ENCODE peak calls at places on chromosomes 4 and X, in five cellular contexts. One of them, this sample, is unnamed.
A peak's percentile ranks its signal among the peaks of the same experiment; 100 is the strongest.

GRCh38 chr4:69984030-69984443 is 11.7 kb upstream of the STATH start:
- DNase-seq in IMR-90: no peak
- DNase-seq in mesenchymal stem cell: no peak
- DNase-seq in neuronal stem cell: no peak
- DNase-seq in H9: no peak
- DNase-seq in this sample: no peak

GRCh38 chrX:2183193-2183725 is 317.5 kb downstream of the DHRSX start:
- DNase-seq in H9: no peak
- DNase-seq in mesenchymal stem cell: no peak
- DNase-seq in neuronal stem cell: no peak
- DNase-seq in IMR-90: no peak
- DNase-seq in this sample: peak; percentile 53

GRCh38 chr4:105436414-105436813 is 37.4 kb downstream of the PPA2 start:
- DNase-seq in IMR-90: no peak
- DNase-seq in neuronal stem cell: no peak
- DNase-seq in H9: no peak
- DNase-seq in mesenchymal stem cell: no peak
- DNase-seq in this sample: no peak

GRCh38 chrX:39152106-39152649 is 350.9 kb downstream of the MID1IP1 start:
- DNase-seq in H9: peak; percentile 76
- DNase-seq in IMR-90: no peak
- DNase-seq in neuronal stem cell: peak; percentile 18
- DNase-seq in mesenchymal stem cell: peak; percentile 12
- DNase-seq in this sample: peak; percentile 90

GRCh38 chr4:534576-535151 is 35.7 kb downstream of the PIGG start:
- DNase-seq in IMR-90: no peak
- DNase-seq in H9: no peak
- DNase-seq in neuronal stem cell: no peak
- DNase-seq in mesenchymal stem cell: no peak
- DNase-seq in this sample: no peak

GRCh38 chr4:48109413-48110263 is 24.4 kb downstream of the TXK start:
- DNase-seq in mesenchymal stem cell: peak; percentile 46
- DNase-seq in neuronal stem cell: no peak
- DNase-seq in IMR-90: peak; percentile 40
- DNase-seq in H9: no peak
- DNase-seq in this sample: peak; percentile 83

GRCh38 chr4:675036-675804 is 878 bp downstream of the MYL5 start:
- DNase-seq in IMR-90: no peak
- DNase-seq in H9: peak; percentile 31
- DNase-seq in mesenchymal stem cell: no peak
- DNase-seq in neuronal stem cell: no peak
- DNase-seq in this sample: no peak

GRCh38 chrX:66074920-66075879 is 35.3 kb upstream of the VSIG4 start:
- DNase-seq in mesenchymal stem cell: no peak
- DNase-seq in H9: no peak
- DNase-seq in IMR-90: no peak
- DNase-seq in neuronal stem cell: no peak
- DNase-seq in this sample: no peak

GRCh38 chr4:186534056-186534455 is 21.3 kb downstream of the MTNR1A start:
- DNase-seq in H9: no peak
- DNase-seq in mesenchymal stem cell: no peak
- DNase-seq in neuronal stem cell: no peak
- DNase-seq in IMR-90: no peak
- DNase-seq in this sample: no peak

GRCh38 chr4:150586162-150586561 is 4.2 kb downstream of the MAB21L2 start:
- DNase-seq in neuronal stem cell: no peak
- DNase-seq in H9: no peak
- DNase-seq in IMR-90: no peak
- DNase-seq in mesenchymal stem cell: no peak
- DNase-seq in this sample: no peak

GRCh38 chr4:15809058-15809457 is 30.9 kb downstream of the CD38 start:
- DNase-seq in IMR-90: no peak
- DNase-seq in mesenchymal stem cell: peak; percentile 13
- DNase-seq in H9: no peak
- DNase-seq in neuronal stem cell: no peak
- DNase-seq in this sample: no peak

GRCh38 chr4:180757927-180758326 is 1485.3 kb upstream of the TENM3 start:
- DNase-seq in IMR-90: no peak
- DNase-seq in neuronal stem cell: no peak
- DNase-seq in mesenchymal stem cell: no peak
- DNase-seq in H9: no peak
- DNase-seq in this sample: peak; percentile 23

GRCh38 chr4:184416913-184417734 is 57.2 kb downstream of the IRF2 start:
- DNase-seq in IMR-90: peak; percentile 14
- DNase-seq in neuronal stem cell: no peak
- DNase-seq in mesenchymal stem cell: peak; percentile 52
- DNase-seq in H9: no peak
- DNase-seq in this sample: no peak

GRCh38 chr4:137387924-137388323 is 144.4 kb downstream of the PCDH18 start:
- DNase-seq in H9: no peak
- DNase-seq in neuronal stem cell: no peak
- DNase-seq in mesenchymal stem cell: peak; percentile 15
- DNase-seq in IMR-90: peak; percentile 85
- DNase-seq in this sample: no peak

GRCh38 chr4:42350611-42351182 is 46.6 kb upstream of the SHISA3 start:
- DNase-seq in H9: no peak
- DNase-seq in mesenchymal stem cell: no peak
- DNase-seq in neuronal stem cell: no peak
- DNase-seq in IMR-90: no peak
- DNase-seq in this sample: no peak

GRCh38 chr4:53818112-53818511 is 226.8 kb upstream of the LNX1 start:
- DNase-seq in H9: no peak
- DNase-seq in IMR-90: peak; percentile 47
- DNase-seq in neuronal stem cell: no peak
- DNase-seq in mesenchymal stem cell: peak; percentile 74
- DNase-seq in this sample: no peak

GRCh38 chr4:152817331-152817730 is 37.6 kb downstream of the ARFIP1 start:
- DNase-seq in mesenchymal stem cell: no peak
- DNase-seq in neuronal stem cell: no peak
- DNase-seq in H9: no peak
- DNase-seq in IMR-90: peak; percentile 6
- DNase-seq in this sample: no peak

GRCh38 chrX:152895724-152896420 is 2.0 kb upstream of the ZNF185 start:
- DNase-seq in mesenchymal stem cell: no peak
- DNase-seq in IMR-90: no peak
- DNase-seq in neuronal stem cell: no peak
- DNase-seq in H9: no peak
- DNase-seq in this sample: no peak

GRCh38 chrX:107445146-107445545 is 4.3 kb upstream of the FRMPD3 start:
- DNase-seq in neuronal stem cell: no peak
- DNase-seq in IMR-90: no peak
- DNase-seq in H9: no peak
- DNase-seq in mesenchymal stem cell: no peak
- DNase-seq in this sample: no peak

GRCh38 chr4:159719531-159719930 is 616.7 kb downstream of the RAPGEF2 start:
- DNase-seq in mesenchymal stem cell: no peak
- DNase-seq in IMR-90: no peak
- DNase-seq in H9: no peak
- DNase-seq in neuronal stem cell: no peak
- DNase-seq in this sample: no peak

DNA sequence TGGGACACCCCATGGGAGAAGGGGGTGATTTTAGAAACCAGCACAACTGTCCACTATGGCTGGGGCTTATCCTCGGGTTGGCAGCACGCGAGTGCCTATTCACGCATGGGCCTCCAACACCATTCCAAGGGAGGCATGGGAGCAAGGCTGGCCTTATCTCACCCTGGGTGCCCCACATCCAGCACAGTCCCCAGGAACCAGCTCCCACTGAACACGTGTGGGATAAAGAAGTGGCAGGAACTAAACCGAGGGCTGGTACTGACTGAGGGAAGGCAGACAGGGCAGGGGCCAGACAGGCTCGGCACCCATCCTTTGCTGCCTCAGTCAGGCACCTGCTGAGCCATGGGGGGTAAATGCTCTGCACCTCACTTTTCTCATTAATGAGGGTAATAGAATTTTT is 43.7 kb upstream of the GPR78 start:
- DNase-seq in neuronal stem cell: no peak
- DNase-seq in mesenchymal stem cell: no peak
- DNase-seq in H9: no peak
- DNase-seq in IMR-90: no peak
- DNase-seq in this sample: no peak
- H3K79me1 ChIP-seq in neuronal stem cell: no peaks in the 10 kb centered on the region
- H3K79me1 ChIP-seq in mesenchymal stem cell: no peaks in the 10 kb centered on the region
- H3K79me1 ChIP-seq in H9: no peaks in the 10 kb centered on the region
- H3K79me1 ChIP-seq in IMR-90: no peaks in the 10 kb centered on the region
- H3K79me1 ChIP-seq in this sample: no peaks in the 10 kb centered on the region

GRCh38 chr4:8532245-8532781 is 47.9 kb upstream of the GPR78 start:
- DNase-seq in H9: no peak
- DNase-seq in IMR-90: no peak
- DNase-seq in mesenchymal stem cell: no peak
- DNase-seq in neuronal stem cell: no peak
- DNase-seq in this sample: peak; percentile 80
- H3K79me1 ChIP-seq in H9: no peaks in the 10 kb centered on the region
- H3K79me1 ChIP-seq in IMR-90: no peaks in the 10 kb centered on the region
- H3K79me1 ChIP-seq in mesenchymal stem cell: no peaks in the 10 kb centered on the region
- H3K79me1 ChIP-seq in neuronal stem cell: no peaks in the 10 kb centered on the region
- H3K79me1 ChIP-seq in this sample: no peaks in the 10 kb centered on the region

GRCh38 chr4:57055873-57056272 is 54.3 kb downstream of the IGFBP7 start:
- DNase-seq in IMR-90: no peak
- DNase-seq in neuronal stem cell: no peak
- DNase-seq in mesenchymal stem cell: peak; percentile 78
- DNase-seq in H9: no peak
- DNase-seq in this sample: no peak
- H3K79me1 ChIP-seq in IMR-90: peaks cover 86% of the 10 kb centered on the region
- H3K79me1 ChIP-seq in neuronal stem cell: no peaks in the 10 kb centered on the region
- H3K79me1 ChIP-seq in mesenchymal stem cell: no peaks in the 10 kb centered on the region
- H3K79me1 ChIP-seq in H9: no peaks in the 10 kb centered on the region
- H3K79me1 ChIP-seq in this sample: no peaks in the 10 kb centered on the region

DNA sequence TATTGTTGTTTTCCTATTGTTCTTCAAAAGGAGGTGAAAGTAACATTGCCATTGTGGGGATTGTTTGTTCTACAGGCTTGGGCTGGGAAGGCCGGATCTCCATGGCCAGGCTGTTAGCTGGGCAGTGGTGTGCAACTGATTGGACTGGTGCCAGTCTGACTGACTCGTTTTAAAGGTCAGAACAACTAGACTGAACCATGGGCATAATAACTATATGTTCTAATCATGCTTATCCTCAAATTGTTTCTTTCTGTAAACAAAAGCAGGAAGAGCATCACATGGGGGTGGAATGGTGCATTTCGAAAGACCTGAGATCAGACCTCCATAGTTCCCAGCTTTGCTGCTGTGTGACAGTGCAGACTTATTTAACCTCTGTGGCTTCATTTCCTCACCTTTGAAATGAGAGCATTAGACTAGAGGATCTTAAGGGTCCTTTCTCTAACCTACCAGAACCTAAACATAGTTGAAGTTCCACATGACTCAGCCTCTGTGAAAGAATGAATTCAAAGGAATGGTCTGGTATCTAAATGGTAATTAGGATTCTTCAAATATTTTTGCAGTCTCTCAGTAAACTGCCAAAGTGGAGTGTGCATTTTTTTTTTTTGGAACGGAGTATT is 66.7 kb upstream of the PGRMC2 start:
- DNase-seq in H9: no peak
- DNase-seq in neuronal stem cell: peak; percentile 11
- DNase-seq in IMR-90: peak; percentile 97
- DNase-seq in mesenchymal stem cell: peak; percentile 95
- DNase-seq in this sample: peak; percentile 88
- H3K79me1 ChIP-seq in H9: no peaks in the 10 kb centered on the region
- H3K79me1 ChIP-seq in neuronal stem cell: no peaks in the 10 kb centered on the region
- H3K79me1 ChIP-seq in IMR-90: peaks cover 20% of the 10 kb centered on the region
- H3K79me1 ChIP-seq in mesenchymal stem cell: peaks cover 4% of the 10 kb centered on the region
- H3K79me1 ChIP-seq in this sample: no peaks in the 10 kb centered on the region

GRCh38 chr4:110120506-110120905 is 77.9 kb downstream of the ELOVL6 start:
- DNase-seq in mesenchymal stem cell: no peak
- DNase-seq in neuronal stem cell: no peak
- DNase-seq in H9: no peak
- DNase-seq in IMR-90: no peak
- DNase-seq in this sample: peak; percentile 87
- H3K79me1 ChIP-seq in mesenchymal stem cell: peaks cover 9% of the 10 kb centered on the region
- H3K79me1 ChIP-seq in neuronal stem cell: peaks cover 2% of the 10 kb centered on the region
- H3K79me1 ChIP-seq in H9: peaks cover 6% of the 10 kb centered on the region
- H3K79me1 ChIP-seq in IMR-90: peaks cover 4% of the 10 kb centered on the region
- H3K79me1 ChIP-seq in this sample: peaks cover 12% of the 10 kb centered on the region

DNA sequence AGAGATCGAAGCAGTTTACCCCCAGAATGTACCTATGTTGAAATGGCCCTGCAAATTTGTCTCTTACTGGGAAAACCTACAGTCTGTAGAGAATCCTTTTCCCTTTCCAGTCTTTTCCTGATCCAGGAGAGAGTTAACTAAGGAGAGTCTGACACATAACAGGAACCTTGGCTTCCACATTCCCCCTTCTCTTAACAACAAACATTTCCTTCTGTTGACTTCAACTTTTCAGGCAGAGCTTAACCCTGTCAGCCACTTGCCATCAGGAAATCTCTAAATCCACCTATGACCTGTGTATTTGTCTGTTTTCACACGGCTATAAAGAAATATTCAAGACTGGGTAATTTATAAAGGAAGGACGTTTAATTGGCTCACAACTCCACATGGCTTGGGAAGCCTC is 45.6 kb upstream of the GPR78 start:
- DNase-seq in H9: no peak
- DNase-seq in neuronal stem cell: no peak
- DNase-seq in mesenchymal stem cell: no peak
- DNase-seq in IMR-90: no peak
- DNase-seq in this sample: peak; percentile 39
- H3K79me1 ChIP-seq in H9: no peaks in the 10 kb centered on the region
- H3K79me1 ChIP-seq in neuronal stem cell: no peaks in the 10 kb centered on the region
- H3K79me1 ChIP-seq in mesenchymal stem cell: no peaks in the 10 kb centered on the region
- H3K79me1 ChIP-seq in IMR-90: no peaks in the 10 kb centered on the region
- H3K79me1 ChIP-seq in this sample: no peaks in the 10 kb centered on the region

This sample was measured in mesendoderm.